ENCODE peak calls at places on chromosomes 1 and 21, in four cellular contexts. Y is AG08395, I is AG04449, K is COR-L47. T is an unnamed sample.

GRCh38 chr1:87149166-87150065 is 179.3 kb upstream of the LMO4 start:
- DNase-seq in Y (peak; percentile 77), I (no peak), K (peak; percentile 41), T (peak; percentile 94)

GRCh38 chr1:183676515-183677189 is 23.5 kb upstream of the APOBEC4 start:
- DNase-seq in Y (peak; percentile 76), I (no peak), K (no peak), T (peak; percentile 55)

GRCh38 chr1:203124546-203125317 is 2.8 kb upstream of the ADORA1 start:
- DNase-seq in Y (no peak), I (no peak), K (no peak), T (peak; percentile 30)

GRCh38 chr1:55981015-55981635 is 598.2 kb downstream of the PLPP3 start:
- DNase-seq in Y (no peak), I (no peak), K (no peak), T (no peak)

GRCh38 chr1:47804127-47804526 is 193.1 kb downstream of the TRABD2B start:
- DNase-seq in Y (no peak), I (no peak), K (no peak), T (peak; percentile 89)

GRCh38 chr1:100325415-100326324 is 26.6 kb upstream of the CDC14A start:
- DNase-seq in Y (no peak), I (no peak), K (no peak), T (no peak)

GRCh38 chr1:53541761-53542550 is 82.8 kb downstream of the DMRTB1 start:
- DNase-seq in Y (peak; percentile 91), I (peak; percentile 69), K (no peak), T (peak; percentile 78)

GRCh38 chr1:161956097-161956496 is 67.6 kb downstream of the OLFML2B start:
- DNase-seq in Y (peak; percentile 83), I (peak; percentile 85), K (no peak), T (no peak)

GRCh38 chr1:17893891-17894631 is 138.9 kb downstream of the ACTL8 start:
- DNase-seq in Y (no peak), I (no peak), K (no peak), T (no peak)

GRCh38 chr1:24152631-24153494 is 9.9 kb upstream of the IL22RA1 start:
- DNase-seq in Y (no peak), I (no peak), K (no peak), T (peak; percentile 21)

GRCh38 chr1:172398193-172398592 is 22.3 kb upstream of the C1orf105 start:
- DNase-seq in Y (no peak), I (no peak), K (no peak), T (no peak)

GRCh38 chr1:19385236-19385635 is 73.1 kb downstream of the SLC66A1 start:
- DNase-seq in Y (no peak), I (no peak), K (no peak), T (no peak)

GRCh38 chr21:18991846-18992245 is 588.3 kb upstream of the TMPRSS15 start:
- DNase-seq in Y (no peak), I (no peak), K (no peak), T (no peak)

GRCh38 chr1:183548136-183548535 is 42.1 kb downstream of the NCF2 start:
- DNase-seq in Y (no peak), I (no peak), K (no peak), T (peak; percentile 82)

GRCh38 chr1:111880866-111881837 is 108.3 kb downstream of the KCND3 start:
- DNase-seq in Y (no peak), I (no peak), K (peak; percentile 84), T (peak; percentile 60)

GRCh38 chr1:4684849-4685248 is 30.4 kb downstream of the AJAP1 start:
- DNase-seq in Y (no peak), I (no peak), K (no peak), T (no peak)

GRCh38 chr1:93728480-93729131 is 47.0 kb upstream of the BCAR3 start:
- DNase-seq in Y (no peak), I (no peak), K (no peak), T (no peak)

GRCh38 chr1:198530964-198531363 is 9.5 kb downstream of the ATP6V1G3 start:
- DNase-seq in Y (no peak), I (no peak), K (peak; percentile 91), T (peak; percentile 99)

GRCh38 chr1:4046836-4047461 is 146.9 kb upstream of the C1orf174 start:
- DNase-seq in Y (no peak), I (no peak), K (no peak), T (no peak)

T was measured in NCI-H69.